ENCODE peak calls at places on chromosomes 5 and 9, in six cellular contexts. Q is mesendoderm, K is psoas muscle, H is SK-N-SH, W is HCT116, S is heart left ventricle. F is an unnamed sample. For H3K4me1, the result is how much of the 10 kb centered on the place peaks cover.

GRCh38 chr5:148909766-148910165 is 83.4 kb downstream of the ADRB2 start:
- DNase-seq in Q (no peak), K (no peak), H (no peak), W (no peak), S (no peak), F (no peak)

GRCh38 chr5:96114736-96115466 is 153.2 kb upstream of the ELL2 start:
- DNase-seq in Q (no peak), K (no peak), H (no peak), W (no peak), S (no peak), F (no peak)

GRCh38 chr9:2923810-2924768 is 80.2 kb upstream of the PUM3 start:
- DNase-seq in Q (peak), K (no peak), H (no peak), W (no peak), S (no peak), F (no peak)

GRCh38 chr5:64632251-64632650 is 58.1 kb upstream of the SHISAL2B start:
- DNase-seq in Q (peak), K (no peak), H (no peak), W (no peak), S (no peak), F (no peak)

GRCh38 chr5:119355244-119355635 is 579 bp upstream of the TNFAIP8 start:
- DNase-seq in Q (peak), K (no peak), H (no peak), W (no peak), S (no peak), F (no peak)

GRCh38 chr9:70438341-70438924 is 24.0 kb upstream of the KLF9 start:
- DNase-seq in Q (peak), K (peak), H (no peak), W (peak), S (peak), F (peak)

GRCh38 chr5:68290260-68290674 is 74.7 kb downstream of the PIK3R1 start:
- DNase-seq in Q (no peak), K (no peak), H (peak), W (no peak), S (peak), F (no peak)

GRCh38 chr5:130528474-130528873 is 624.2 kb downstream of the CHSY3 start:
- DNase-seq in Q (no peak), K (no peak), H (no peak), W (no peak), S (no peak), F (no peak)

GRCh38 chr5:176183321-176184074 is 54.7 kb upstream of the SIMC1 start:
- DNase-seq in Q (peak), K (no peak), H (no peak), W (no peak), S (no peak), F (no peak)

GRCh38 chr9:92147030-92147853 is 32.0 kb upstream of the SPTLC1 start:
- DNase-seq in Q (peak), K (peak), H (no peak), W (peak), S (peak), F (no peak)

DNA sequence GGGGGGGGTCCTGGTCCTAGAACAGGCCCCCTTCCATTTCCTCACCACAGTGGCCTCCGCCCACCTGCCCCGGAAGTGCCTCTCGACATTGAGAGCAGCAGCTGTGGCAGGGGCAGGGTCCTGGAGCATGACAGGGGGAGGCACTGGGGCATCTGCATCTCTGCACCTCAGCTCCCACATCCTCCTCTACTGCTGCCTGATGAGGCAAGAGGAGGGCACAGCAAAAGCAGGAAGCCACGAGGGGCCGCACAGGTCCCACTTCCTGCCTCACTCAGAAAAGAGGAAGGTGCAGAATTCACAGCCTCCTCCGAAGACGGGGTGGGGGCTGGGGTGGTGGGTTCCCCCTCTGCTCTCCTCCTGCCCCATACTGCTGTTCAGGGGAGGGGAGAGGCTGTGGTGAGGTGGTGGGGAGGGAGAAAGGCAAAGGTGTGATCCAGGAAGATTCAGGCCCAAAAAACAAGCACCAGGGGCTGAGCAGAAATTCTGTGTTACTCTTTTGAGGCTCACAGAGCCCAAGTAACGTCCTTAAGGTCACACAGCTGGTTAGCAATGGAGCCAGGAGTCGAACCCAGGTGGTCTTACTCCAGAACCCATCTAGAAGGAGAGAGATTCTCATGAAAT is 14.7 kb downstream of the AKNA start:
- DNase-seq in Q (no peak), K (peak), H (no peak), W (no peak), S (peak), F (peak)
- H3K4me1 ChIP-seq in Q (under half), K (under half), H (under half), W (under half), S (under half), F (under half)

DNA sequence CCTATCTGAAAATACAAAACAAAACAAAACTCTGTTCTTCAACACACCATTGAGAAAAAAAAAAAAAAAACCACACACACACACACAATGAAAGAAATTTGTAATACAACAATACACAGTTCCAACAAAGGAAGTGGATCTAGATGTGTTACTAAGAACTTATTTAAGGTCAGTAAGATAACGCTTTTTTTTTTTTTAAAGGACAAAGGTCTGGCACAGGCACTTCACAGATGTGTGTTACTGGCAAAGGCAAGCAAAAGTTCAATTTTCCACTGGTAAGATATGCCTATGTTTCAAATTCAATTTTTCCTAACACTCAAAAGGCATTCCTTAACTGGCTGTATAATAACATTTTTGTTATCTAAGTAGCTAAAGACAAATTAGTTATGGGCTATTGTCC is 3.6 kb downstream of the RFK start:
- DNase-seq in Q (no peak), K (no peak), H (no peak), W (no peak), S (no peak), F (no peak)
- H3K4me1 ChIP-seq in Q (under half), K (under half), H (under half), W (under half), S (under half), F (under half)

GRCh38 chr9:116286287-116286686 is 132.7 kb downstream of the PAPPA start:
- DNase-seq in Q (peak), K (no peak), H (no peak), W (no peak), S (no peak), F (no peak)
- H3K4me1 ChIP-seq in Q (under half), K (under half), H (under half), W (under half), S (under half), F (under half)

DNA sequence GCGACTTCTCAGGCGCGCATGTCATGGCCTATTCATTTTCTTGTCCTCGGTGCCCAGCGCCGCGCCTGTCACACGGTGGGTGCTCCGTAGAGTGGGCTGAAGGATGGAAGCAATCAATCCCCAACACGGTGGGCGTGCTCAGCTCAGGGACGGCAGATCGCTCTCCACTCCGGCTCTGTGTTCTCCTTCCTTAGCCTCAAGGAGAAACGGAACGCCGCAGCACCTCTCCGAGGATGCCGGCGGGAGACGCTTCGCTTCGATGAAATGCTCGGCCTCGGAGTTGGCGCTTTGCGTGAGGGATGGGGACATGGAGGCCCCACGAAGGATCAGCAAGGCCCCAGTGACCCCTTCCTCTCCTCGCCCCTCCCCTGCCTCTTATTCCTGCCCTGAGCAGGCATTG is 199.5 kb downstream of the C9orf50 start:
- DNase-seq in Q (no peak), K (no peak), H (no peak), W (no peak), S (no peak), F (no peak)
- H3K4me1 ChIP-seq in Q (under half), K (under half), H (under half), W (under half), S (under half), F (under half)

DNA sequence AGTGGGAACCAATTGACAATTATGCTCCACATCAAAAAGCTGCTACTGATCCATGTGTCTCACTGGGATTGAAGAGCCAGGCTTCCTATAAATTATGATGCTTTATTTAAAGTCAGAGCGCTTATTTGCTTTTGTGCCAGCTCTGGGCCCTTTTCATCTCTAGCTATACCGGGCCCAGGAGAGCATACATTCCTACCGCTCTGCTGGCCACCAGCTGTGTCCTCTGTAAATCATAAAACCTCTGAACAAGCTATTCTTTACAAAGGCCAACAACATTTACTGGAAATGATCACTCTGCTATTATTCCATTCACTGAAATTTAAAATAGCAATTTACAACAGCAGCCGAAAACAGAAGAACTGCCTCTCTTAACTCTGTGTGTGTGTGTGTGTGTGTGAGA is 86.6 kb downstream of the ZNF608 start:
- DNase-seq in Q (no peak), K (no peak), H (no peak), W (no peak), S (no peak), F (no peak)
- H3K4me1 ChIP-seq in Q (under half), K (half or more), H (half or more), W (half or more), S (half or more), F (half or more)

DNA sequence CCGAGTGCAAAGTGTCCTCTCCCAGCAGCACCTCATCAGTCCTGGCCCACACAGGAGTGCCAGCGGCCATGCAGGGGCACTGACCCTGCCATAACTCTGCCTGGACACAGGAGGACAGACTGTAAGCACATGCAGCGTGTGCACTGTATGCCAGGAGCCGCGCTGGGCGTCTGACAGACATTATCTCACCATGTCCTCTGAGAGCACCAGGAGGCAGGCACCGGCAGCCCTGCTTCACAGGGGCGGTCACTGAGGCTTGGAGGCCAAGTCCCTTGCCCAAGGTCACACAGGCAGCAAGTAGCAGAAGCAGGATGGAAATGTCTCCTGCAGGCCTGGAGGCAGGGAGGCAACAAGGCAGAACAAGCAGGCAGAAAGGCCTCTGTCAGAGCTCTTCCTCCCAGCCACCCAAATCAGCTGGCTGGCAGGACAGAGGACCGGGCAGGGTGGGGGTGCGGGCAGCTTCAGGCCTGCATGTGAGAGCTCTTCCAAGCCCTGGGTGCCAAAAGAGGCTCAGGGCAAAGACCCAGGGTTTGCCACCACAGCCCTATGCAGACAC is 8.4 kb downstream of the EEIG1 start:
- DNase-seq in Q (no peak), K (no peak), H (peak), W (no peak), S (peak), F (peak)
- H3K4me1 ChIP-seq in Q (under half), K (half or more), H (half or more), W (half or more), S (half or more), F (half or more)

GRCh38 chr5:177449140-177450061 is 2.8 kb downstream of the PRR7 start:
- DNase-seq in Q (no peak), K (no peak), H (no peak), W (no peak), S (no peak), F (peak)

GRCh38 chr5:177446184-177447065 is at the start of gene PRR7:
- DNase-seq in Q (peak), K (peak), H (peak), W (no peak), S (peak), F (peak)

GRCh38 chr5:177447611-177448243 is 1.1 kb downstream of the PRR7 start:
- DNase-seq in Q (peak), K (peak), H (peak), W (peak), S (peak), F (peak)

GRCh38 chr5:177447066-177447610 is 524 bp downstream of the PRR7 start:
- DNase-seq in Q (peak), K (no peak), H (peak), W (no peak), S (no peak), F (peak)

GRCh38 chr5:177448244-177448950 is 1.8 kb downstream of the PRR7 start:
- DNase-seq in Q (no peak), K (no peak), H (no peak), W (no peak), S (no peak), F (no peak)
- H3K4me1 ChIP-seq in Q (under half), K (under half), H (half or more), W (under half), S (under half), F (under half)

GRCh38 chr9:77293949-77294348 is 116.6 kb downstream of the VPS13A start:
- DNase-seq in Q (no peak), K (no peak), H (no peak), W (no peak), S (no peak), F (no peak)

GRCh38 chr9:77291714-77292113 is 114.4 kb downstream of the VPS13A start:
- DNase-seq in Q (peak), K (no peak), H (peak), W (peak), S (no peak), F (peak)

GRCh38 chr9:77284616-77285015 is 107.3 kb downstream of the VPS13A start:
- DNase-seq in Q (no peak), K (no peak), H (no peak), W (no peak), S (no peak), F (no peak)

GRCh38 chr9:77290373-77290772 is 113.0 kb downstream of the VPS13A start:
- DNase-seq in Q (peak), K (no peak), H (no peak), W (no peak), S (no peak), F (no peak)
- H3K4me1 ChIP-seq in Q (under half), K (under half), H (under half), W (under half), S (under half), F (under half)